ENCODE peak calls at places on chromosomes 5 and 9, in ten cellular contexts. N is fibroblast of lung, T is choroid plexus epithelial cell, K is epithelial cell of esophagus, P is AG09319, G is GM12865, Z is body of pancreas, L is GM23338, X is Peyer's patch, O is left lung. E is an unnamed sample.

GRCh38 chr5:62017092-62017491 is 288.9 kb upstream of the KIF2A start:
- DNase-seq in O (no peak), Z (no peak), P (peak; percentile 12), T (peak; percentile 17), X (no peak), N (no peak), G (no peak), K (peak; percentile 23), L (no peak), E (no peak)

GRCh38 chr5:94613583-94613982 is 4.8 kb downstream of the KIAA0825 start:
- DNase-seq in Z (no peak), P (no peak), T (peak; percentile 71), K (peak; percentile 53), G (peak; percentile 40), L (peak; percentile 75), O (no peak), X (no peak), N (peak; percentile 1), E (no peak)

GRCh38 chr9:113343732-113344231 is 3.7 kb upstream of the WDR31 start:
- DNase-seq in Z (peak; percentile 74), X (peak; percentile 76), G (no peak), L (no peak), N (peak; percentile 27), T (peak; percentile 67), P (no peak), O (no peak), K (peak; percentile 8), E (no peak)

GRCh38 chr5:179816401-179817070 is 4.2 kb upstream of the SQSTM1 start:
- DNase-seq in T (no peak), L (peak; percentile 74), X (no peak), P (no peak), Z (peak; percentile 21), G (no peak), O (peak; percentile 70), N (no peak), K (no peak), E (no peak)

GRCh38 chr9:100637787-100638186 is 59.9 kb downstream of the CAVIN4 start:
- DNase-seq in G (no peak), Z (no peak), T (peak; percentile 2), L (peak; percentile 85), X (no peak), P (no peak), N (no peak), O (no peak), K (no peak), E (no peak)

GRCh38 chr9:4662989-4663792 is 1.1 kb downstream of the PLPP6 start:
- DNase-seq in X (peak; percentile 52), T (no peak), P (no peak), G (no peak), Z (no peak), L (peak; percentile 20), K (peak; percentile 37), O (no peak), N (no peak), E (no peak)

GRCh38 chr9:15222313-15222712 is 84.7 kb downstream of the TTC39B start:
- DNase-seq in P (no peak), G (no peak), X (no peak), N (no peak), L (no peak), T (no peak), O (no peak), Z (no peak), K (peak; percentile 72), E (no peak)

GRCh38 chr9:81653240-81653639 is 36.1 kb downstream of the TLE1 start:
- DNase-seq in K (peak; percentile 51), P (no peak), Z (no peak), X (no peak), T (no peak), N (peak; percentile 64), L (no peak), G (no peak), O (no peak), E (no peak)

GRCh38 chr5:97838214-97838613 is 655.2 kb upstream of the RIOK2 start:
- DNase-seq in O (no peak), P (peak; percentile 76), T (peak; percentile 97), K (peak; percentile 89), L (no peak), N (peak; percentile 98), X (no peak), G (peak; percentile 68), Z (no peak), E (no peak)

GRCh38 chr9:122518841-122519240 is at the start of gene OR1J4:
- DNase-seq in T (no peak), X (no peak), N (no peak), G (no peak), K (no peak), P (no peak), L (no peak), Z (no peak), O (no peak), E (no peak)

GRCh38 chr5:176901260-176902101 is 2.3 kb upstream of the HK3 start:
- DNase-seq in N (no peak), G (peak; percentile 65), L (no peak), P (no peak), K (peak; percentile 53), O (no peak), T (no peak), Z (no peak), X (no peak), E (no peak)

GRCh38 chr9:14924821-14925220 is 14.6 kb upstream of the FREM1 start:
- DNase-seq in L (no peak), T (peak; percentile 75), Z (no peak), O (no peak), P (peak; percentile 16), K (peak; percentile 16), N (peak; percentile 1), G (no peak), X (no peak), E (no peak)

GRCh38 chr5:37735649-37736347 is 104.0 kb downstream of the GDNF start:
- DNase-seq in K (no peak), L (no peak), X (no peak), P (no peak), O (no peak), G (peak; percentile 21), T (peak; percentile 77), N (peak; percentile 51), Z (no peak), E (no peak)

GRCh38 chr5:65612298-65612907 is 11.7 kb downstream of the TRIM23 start:
- DNase-seq in N (no peak), K (no peak), L (no peak), T (no peak), P (no peak), X (no peak), Z (no peak), O (no peak), G (no peak), E (no peak)

GRCh38 chr9:33135086-33135958 is 31.8 kb downstream of the B4GALT1 start:
- DNase-seq in N (no peak), X (peak; percentile 44), K (no peak), G (no peak), Z (no peak), L (no peak), T (peak; percentile 32), P (no peak), O (no peak), E (peak; percentile 20)

GRCh38 chr5:72959257-72959656 is 3.4 kb downstream of the FCHO2 start:
- DNase-seq in N (no peak), P (no peak), L (no peak), O (no peak), K (no peak), G (no peak), X (no peak), Z (no peak), T (no peak), E (no peak)

GRCh38 chr5:72955143-72955767 is 586 bp upstream of the FCHO2 start:
- DNase-seq in X (peak; percentile 82), L (peak; percentile 78), T (peak; percentile 83), P (no peak), N (no peak), K (peak; percentile 30), O (peak; percentile 91), Z (peak; percentile 75), G (peak; percentile 58), E (no peak)

GRCh38 chr5:72956324-72957140 is 691 bp downstream of the FCHO2 start:
- DNase-seq in X (peak; percentile 71), N (peak; percentile 73), P (no peak), K (peak; percentile 54), Z (peak; percentile 47), O (peak; percentile 86), L (peak; percentile 53), G (peak; percentile 29), T (peak; percentile 72), E (peak; percentile 55)

GRCh38 chr5:72955768-72956323 is at the start of gene FCHO2:
- DNase-seq in X (peak; percentile 99), K (peak; percentile 99), G (peak; percentile 96), P (peak; percentile 93), T (peak; percentile 97), Z (peak; percentile 99), L (peak; percentile 98), N (peak; percentile 93), O (peak; percentile 100), E (peak; percentile 96)

DNA sequence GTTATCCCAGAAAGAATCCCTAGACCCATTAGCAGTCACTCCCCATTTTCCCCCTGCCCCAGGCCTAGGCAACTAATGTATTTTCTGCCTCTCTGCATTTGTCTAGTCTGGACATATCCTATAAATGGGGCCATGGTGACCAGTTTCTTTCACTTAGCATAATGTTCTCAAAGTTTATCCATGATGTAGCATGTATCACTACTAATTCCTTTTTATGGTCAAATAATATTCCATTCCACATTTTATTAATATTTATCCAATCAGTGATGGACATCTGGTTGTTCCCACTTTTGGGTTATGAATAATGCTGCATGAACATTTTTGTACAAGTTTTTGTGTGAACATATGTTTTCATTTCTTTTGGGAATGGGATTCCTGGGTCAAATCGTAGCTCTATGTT is 1.5 kb downstream of the FCHO2 start:
- DNase-seq in P (no peak), X (no peak), K (no peak), G (no peak), L (no peak), T (no peak), N (no peak), O (no peak), Z (no peak), E (no peak)
- TF ChIP-seq CTCF in P (no peak), X (no peak), K (no peak), G (no peak), L (no peak), T (no peak), N (no peak), O (no peak), Z (no peak), E (no peak)

GRCh38 chr9:23736293-23736692 is 89.7 kb downstream of the ELAVL2 start:
- DNase-seq in Z (no peak), T (no peak), N (no peak), K (no peak), P (no peak), O (no peak), X (no peak), G (no peak), L (peak; percentile 55), E (no peak)
- TF ChIP-seq CTCF in Z (no peak), T (no peak), N (no peak), K (no peak), P (no peak), O (no peak), X (no peak), G (no peak), L (no peak), E (no peak)

GRCh38 chr9:12956805-12957204 is 182.0 kb downstream of the LURAP1L start:
- DNase-seq in O (no peak), G (no peak), T (peak; percentile 46), L (no peak), K (no peak), P (no peak), Z (no peak), N (no peak), X (no peak), E (no peak)
- TF ChIP-seq CTCF in O (no peak), G (no peak), T (no peak), L (no peak), K (no peak), P (no peak), Z (no peak), N (no peak), X (no peak), E (no peak)

GRCh38 chr5:43039468-43040286 is 442 bp downstream of the ANXA2R start:
- DNase-seq in G (peak; percentile 56), P (no peak), N (peak; percentile 90), L (peak; percentile 60), K (peak; percentile 77), X (peak; percentile 86), Z (no peak), T (peak; percentile 86), O (peak; percentile 91), E (peak; percentile 58)
- TF ChIP-seq CTCF in G (peak; percentile 8), P (no peak), N (peak; percentile 38), L (peak; percentile 15), K (peak; percentile 26), X (no peak), Z (no peak), T (peak; percentile 42), O (no peak), E (no peak)

E was measured in activated B cell treated with CpG ODN at 0.5 μM for 24 hours.